ENCODE peak calls at places on chromosomes 12 and 14, in eight cellular contexts. P, U, F, W, E, O, B and X are unnamed samples.

GRCh38 chr14:28382460-28383220 is 383.9 kb upstream of the FOXG1 start:
- DNase-seq in P (no peak), E (no peak), F (no peak), O (no peak), W (no peak), B (no peak), U (no peak), X (no peak)

GRCh38 chr14:90272523-90272922 is 16.2 kb downstream of the PSMC1 start:
- DNase-seq in W (no peak), B (no peak), O (no peak), F (no peak), E (no peak), U (no peak), P (no peak), X (no peak)

GRCh38 chr14:70907996-70908917 is 998 bp downstream of the PCNX1 start:
- DNase-seq in P (no peak), W (peak), U (peak), E (peak), B (peak), F (peak), O (peak), X (no peak)

GRCh38 chr14:106501898-106502297 is 975.5 kb downstream of the TMEM121 start:
- DNase-seq in O (no peak), W (no peak), P (no peak), F (no peak), U (no peak), E (no peak), B (no peak), X (no peak)

GRCh38 chr14:105393151-105393550 is 5.2 kb upstream of the TEX22 start:
- DNase-seq in O (no peak), U (no peak), P (no peak), F (no peak), E (peak), B (no peak), W (no peak), X (no peak)

GRCh38 chr12:110403975-110404675 is 617 bp upstream of the ANAPC7 start:
- DNase-seq in W (peak), P (peak), U (peak), B (peak), O (peak), F (peak), E (peak), X (no peak)

GRCh38 chr14:89540830-89541470 is 123.9 kb upstream of the FOXN3 start:
- DNase-seq in E (no peak), B (no peak), O (no peak), P (no peak), W (no peak), F (no peak), U (no peak), X (no peak)

GRCh38 chr12:50215033-50215432 is 47.9 kb upstream of the CERS5 start:
- DNase-seq in O (no peak), U (no peak), E (no peak), F (no peak), P (no peak), W (no peak), B (no peak), X (no peak)

GRCh38 chr14:102590667-102591099 is 1.8 kb upstream of the RCOR1 start:
- DNase-seq in W (no peak), U (peak), P (no peak), B (peak), F (peak), E (no peak), O (no peak), X (no peak)

GRCh38 chr14:60647081-60647836 is 2.0 kb downstream of the SIX1 start:
- DNase-seq in B (peak), F (no peak), U (no peak), P (no peak), W (no peak), E (no peak), O (peak), X (no peak)

GRCh38 chr14:45838597-45838996 is 585.6 kb upstream of the MIS18BP1 start:
- DNase-seq in B (no peak), O (no peak), W (no peak), U (no peak), P (no peak), F (no peak), E (no peak), X (peak)

GRCh38 chr12:111439657-111440151 is 34.0 kb downstream of the SH2B3 start:
- DNase-seq in B (no peak), E (no peak), U (no peak), O (no peak), F (no peak), P (no peak), W (no peak), X (no peak)

GRCh38 chr14:104734991-104735779 is 11.2 kb downstream of the ADSS1 start:
- DNase-seq in F (no peak), W (no peak), B (no peak), P (no peak), E (no peak), O (peak), U (no peak), X (no peak)

GRCh38 chr12:459430-460258 is at the start of gene B4GALNT3:
- DNase-seq in B (peak), E (peak), W (peak), U (peak), F (peak), O (no peak), P (no peak), X (no peak)

GRCh38 chr14:43687866-43688265 is 819.2 kb downstream of the FSCB start:
- DNase-seq in E (no peak), W (no peak), O (no peak), P (no peak), F (no peak), U (no peak), B (no peak), X (no peak)

GRCh38 chr12:115322275-115322674 is 638.3 kb upstream of the TBX3 start:
- DNase-seq in B (no peak), P (peak), E (peak), F (no peak), W (no peak), O (no peak), U (no peak), X (peak)

DNA sequence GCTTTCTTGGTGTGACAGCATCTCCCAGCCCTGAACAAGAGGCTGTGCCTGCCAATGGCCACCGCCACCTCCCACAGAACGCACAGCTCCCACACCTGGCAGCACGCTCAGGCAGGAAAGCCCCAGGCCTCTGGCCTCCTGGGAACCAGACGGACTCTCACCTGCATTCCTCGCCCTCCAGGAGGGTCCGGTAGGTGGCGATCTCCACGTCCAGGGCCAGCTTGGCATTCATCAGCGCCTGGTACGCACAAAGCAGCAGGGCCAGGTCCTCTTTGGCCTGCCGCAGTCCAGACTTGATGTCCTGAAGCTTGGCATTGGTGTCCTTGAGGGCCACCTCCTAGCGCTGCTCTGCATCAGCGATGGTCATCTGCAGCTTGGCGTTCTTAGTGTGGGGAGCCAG is 12.1 kb upstream of the KRT77 start:
- DNase-seq in W (no peak), E (no peak), O (no peak), B (peak), F (peak), U (no peak), P (no peak), X (no peak)
- TF ChIP-seq CTCF in W (no peak), E (peak), O (no peak), B (no peak), F (peak), U (no peak), P (no peak), X (no peak)

GRCh38 chr12:119225454-119225853 is 46.7 kb downstream of the HSPB8 start:
- DNase-seq in P (no peak), W (no peak), O (no peak), F (no peak), E (no peak), U (no peak), B (no peak), X (no peak)
- TF ChIP-seq CTCF in P (no peak), W (no peak), O (peak), F (no peak), E (no peak), U (no peak), B (no peak), X (no peak)

GRCh38 chr12:51589557-51590176 is 1.4 kb upstream of the SCN8A start:
- DNase-seq in W (no peak), F (no peak), O (no peak), P (no peak), B (no peak), E (no peak), U (no peak), X (no peak)

GRCh38 chr12:51592034-51592705 is 1.1 kb downstream of the SCN8A start:
- DNase-seq in W (no peak), P (no peak), F (no peak), E (no peak), U (no peak), O (no peak), B (no peak), X (no peak)

GRCh38 chr12:51591020-51591901 is at the start of gene SCN8A:
- DNase-seq in B (peak), U (peak), W (peak), E (peak), F (peak), O (no peak), P (no peak), X (no peak)

GRCh38 chr12:51589060-51589459 is 2.0 kb upstream of the SCN8A start:
- DNase-seq in P (no peak), W (no peak), E (no peak), U (no peak), B (no peak), O (no peak), F (no peak), X (no peak)

DNA sequence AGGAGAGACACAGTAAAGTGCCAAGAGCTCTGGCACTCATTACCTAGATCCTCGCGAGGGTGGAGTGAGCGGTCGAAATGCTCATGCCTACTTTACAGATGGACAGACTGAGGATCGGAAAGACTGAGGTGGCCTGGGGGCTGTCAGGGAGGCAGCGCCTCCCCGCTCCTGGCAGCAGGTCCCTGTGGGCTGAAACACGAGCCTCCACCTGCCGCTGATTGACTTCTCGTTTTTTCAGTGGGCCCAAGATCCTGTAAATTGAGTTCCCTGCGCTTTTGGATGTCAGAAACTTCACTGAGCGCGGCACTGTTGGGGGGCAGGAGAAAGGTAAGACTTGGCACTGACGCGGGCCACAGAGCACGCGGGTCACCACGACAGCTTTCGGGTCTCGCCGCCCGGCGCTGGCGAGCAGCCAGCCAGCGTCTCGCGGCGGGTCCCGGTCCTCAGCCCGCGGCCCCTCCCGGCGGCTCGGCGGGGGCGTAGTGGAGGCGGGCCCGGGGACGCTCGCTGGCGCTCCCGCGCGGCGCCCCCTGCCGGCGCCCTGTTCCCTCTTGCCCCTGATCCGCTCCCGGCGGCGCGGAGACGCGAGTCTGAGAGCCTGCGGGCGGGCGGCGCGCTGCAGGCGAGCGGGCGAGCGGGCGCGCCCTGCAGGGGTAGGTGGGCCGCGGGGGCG is 550 bp upstream of the SCN8A start:
- DNase-seq in W (peak), P (no peak), F (peak), U (peak), B (peak), O (no peak), E (peak), X (no peak)
- TF ChIP-seq CTCF in W (peak), P (peak), F (peak), U (no peak), B (peak), O (no peak), E (no peak), X (peak)

DNA sequence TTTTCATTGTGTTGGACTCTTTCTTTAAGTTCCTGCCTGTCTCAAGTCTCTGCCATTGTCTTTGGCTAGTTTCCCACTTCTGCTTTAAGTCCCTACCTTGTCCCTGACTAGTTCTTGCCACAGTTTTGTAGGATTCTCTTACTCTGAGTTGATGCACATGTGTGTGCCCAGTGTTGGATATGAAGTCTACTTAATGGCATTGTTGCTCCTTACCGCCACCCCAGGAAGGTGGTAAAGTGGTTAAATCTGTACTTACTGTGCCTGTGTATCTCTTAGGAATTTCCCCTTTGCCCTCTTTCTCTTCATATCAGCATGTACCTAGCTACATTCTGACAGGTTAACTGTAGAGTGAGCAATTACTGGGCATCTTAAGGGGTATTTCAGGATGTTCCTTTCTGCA is 227.1 kb downstream of the NUBPL start:
- DNase-seq in U (no peak), O (no peak), W (no peak), B (no peak), P (no peak), E (no peak), F (no peak), X (no peak)
- TF ChIP-seq CTCF in U (no peak), O (no peak), W (no peak), B (no peak), P (no peak), E (no peak), F (no peak), X (no peak)

DNA sequence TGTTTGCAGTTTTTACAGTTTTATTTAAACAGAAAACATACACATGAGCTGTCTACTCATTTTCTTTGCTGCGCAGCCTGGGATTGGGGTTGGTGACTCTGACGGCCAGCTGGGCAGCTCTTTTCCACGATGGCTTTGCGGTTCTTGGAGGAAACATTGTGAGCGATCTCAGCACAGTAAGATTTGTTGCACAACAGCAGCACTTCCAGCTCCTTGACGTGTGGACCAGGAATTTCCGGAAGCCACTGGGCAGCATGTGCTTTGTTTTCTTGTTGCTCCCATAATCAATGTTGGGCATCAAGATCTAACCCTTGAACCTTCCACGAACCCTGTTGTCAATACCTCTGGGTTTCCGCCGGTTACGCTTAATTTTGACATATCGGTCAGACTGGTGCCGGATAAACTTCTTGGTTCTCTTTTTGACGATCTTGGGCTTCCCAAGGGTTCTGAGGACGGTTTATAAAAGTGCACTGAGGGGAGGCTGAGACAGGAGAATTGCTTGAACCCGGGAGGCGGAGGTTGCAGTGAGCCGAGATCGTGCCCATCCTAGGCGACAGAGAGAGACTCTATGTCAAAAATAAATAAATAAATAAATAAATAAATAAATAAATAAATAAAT is 21.8 kb downstream of the FKBP11 start:
- DNase-seq in P (no peak), E (no peak), O (no peak), U (no peak), F (peak), W (no peak), B (no peak), X (no peak)
- TF ChIP-seq CTCF in P (no peak), E (no peak), O (no peak), U (no peak), F (no peak), W (no peak), B (no peak), X (no peak)

GRCh38 chr12:24360461-24360860 is 411.0 kb upstream of the SOX5 start:
- DNase-seq in B (no peak), P (no peak), U (no peak), F (no peak), E (no peak), O (no peak), W (no peak), X (no peak)
- TF ChIP-seq CTCF in B (no peak), P (no peak), U (no peak), F (no peak), E (no peak), O (no peak), W (no peak), X (no peak)

GRCh38 chr12:84929486-84929885 is 16.9 kb upstream of the SLC6A15 start:
- DNase-seq in P (no peak), U (no peak), E (no peak), O (no peak), F (no peak), W (no peak), B (no peak), X (no peak)
- TF ChIP-seq CTCF in P (no peak), U (no peak), E (no peak), O (no peak), F (no peak), W (no peak), B (no peak), X (no peak)

GRCh38 chr12:16165506-16165905 is 112.0 kb downstream of the SLC15A5 start:
- DNase-seq in P (no peak), W (peak), F (peak), U (no peak), B (peak), O (peak), E (no peak), X (no peak)
- TF ChIP-seq CTCF in P (peak), W (peak), F (peak), U (no peak), B (peak), O (no peak), E (peak), X (peak)